ENCODE peak calls at places on chromosomes 13 and 19, in five cellular contexts. One of them, this sample, is unnamed.

GRCh38 chr19:12603714-12604113 is 6.9 kb downstream of the ZNF490 start:
- DNase-seq in upper lobe of left lung: no peak
- DNase-seq in tibial nerve: no peak
- DNase-seq in vagina: no peak
- DNase-seq in stomach: no peak
- DNase-seq in this sample: no peak

GRCh38 chr13:110436276-110436675 is 125.2 kb downstream of the RAB20 start:
- DNase-seq in upper lobe of left lung: no peak
- DNase-seq in tibial nerve: no peak
- DNase-seq in vagina: no peak
- DNase-seq in stomach: no peak
- DNase-seq in this sample: no peak

GRCh38 chr19:41264581-41265375 is 606 bp downstream of the HNRNPUL1 start:
- DNase-seq in upper lobe of left lung: peak
- DNase-seq in tibial nerve: no peak
- DNase-seq in vagina: no peak
- DNase-seq in stomach: peak
- DNase-seq in this sample: peak

GRCh38 chr19:40348961-40349507 is 539 bp downstream of the PLD3 start:
- DNase-seq in upper lobe of left lung: no peak
- DNase-seq in tibial nerve: no peak
- DNase-seq in vagina: no peak
- DNase-seq in stomach: no peak
- DNase-seq in this sample: no peak

GRCh38 chr13:74920945-74921725 is 560.8 kb downstream of the TBC1D4 start:
- DNase-seq in upper lobe of left lung: no peak
- DNase-seq in tibial nerve: no peak
- DNase-seq in vagina: no peak
- DNase-seq in stomach: no peak
- DNase-seq in this sample: no peak

GRCh38 chr19:40607898-40608621 is 6.9 kb downstream of the LTBP4 start:
- DNase-seq in upper lobe of left lung: peak
- DNase-seq in tibial nerve: no peak
- DNase-seq in vagina: no peak
- DNase-seq in stomach: no peak
- DNase-seq in this sample: no peak

GRCh38 chr19:39196860-39197562 is at the start of gene NCCRP1:
- DNase-seq in upper lobe of left lung: peak
- DNase-seq in tibial nerve: no peak
- DNase-seq in vagina: no peak
- DNase-seq in stomach: no peak
- DNase-seq in this sample: no peak

GRCh38 chr19:46297700-46298476 is 1.0 kb downstream of the HIF3A start:
- DNase-seq in upper lobe of left lung: peak
- DNase-seq in tibial nerve: peak
- DNase-seq in vagina: no peak
- DNase-seq in stomach: peak
- DNase-seq in this sample: peak

GRCh38 chr19:15298847-15299567 is 33.3 kb downstream of the BRD4 start:
- DNase-seq in upper lobe of left lung: no peak
- DNase-seq in tibial nerve: no peak
- DNase-seq in vagina: no peak
- DNase-seq in stomach: no peak
- DNase-seq in this sample: no peak

GRCh38 chr19:56291857-56292256 is 19.3 kb downstream of the EDDM13 start:
- DNase-seq in upper lobe of left lung: no peak
- DNase-seq in tibial nerve: no peak
- DNase-seq in vagina: no peak
- DNase-seq in stomach: no peak
- DNase-seq in this sample: no peak

GRCh38 chr13:114283581-114283980 is 2.2 kb downstream of the UPF3A start:
- DNase-seq in upper lobe of left lung: no peak
- DNase-seq in tibial nerve: no peak
- DNase-seq in vagina: no peak
- DNase-seq in stomach: no peak
- DNase-seq in this sample: no peak

GRCh38 chr13:39918837-39919236 is 263.4 kb downstream of the COG6 start:
- DNase-seq in upper lobe of left lung: no peak
- DNase-seq in tibial nerve: no peak
- DNase-seq in vagina: no peak
- DNase-seq in stomach: no peak
- DNase-seq in this sample: no peak

GRCh38 chr13:114124921-114125320 is 7.5 kb downstream of the RASA3 start:
- DNase-seq in upper lobe of left lung: no peak
- DNase-seq in tibial nerve: no peak
- DNase-seq in vagina: no peak
- DNase-seq in stomach: no peak
- DNase-seq in this sample: no peak

GRCh38 chr19:52343548-52343947 is 7.5 kb downstream of the ZNF610 start:
- DNase-seq in upper lobe of left lung: no peak
- DNase-seq in tibial nerve: no peak
- DNase-seq in vagina: no peak
- DNase-seq in stomach: peak
- DNase-seq in this sample: peak

GRCh38 chr19:31319465-31319864 is 29.8 kb downstream of the TSHZ3 start:
- DNase-seq in upper lobe of left lung: no peak
- DNase-seq in tibial nerve: no peak
- DNase-seq in vagina: no peak
- DNase-seq in stomach: no peak
- DNase-seq in this sample: no peak

GRCh38 chr19:4622695-4623421 is 16.5 kb upstream of the TNFAIP8L1 start:
- DNase-seq in upper lobe of left lung: no peak
- DNase-seq in tibial nerve: no peak
- DNase-seq in vagina: no peak
- DNase-seq in stomach: no peak
- DNase-seq in this sample: no peak

GRCh38 chr19:5595745-5596144 is 26.8 kb downstream of the SAFB2 start:
- DNase-seq in upper lobe of left lung: no peak
- DNase-seq in tibial nerve: no peak
- DNase-seq in vagina: no peak
- DNase-seq in stomach: no peak
- DNase-seq in this sample: no peak

GRCh38 chr13:27183561-27184147 is 12.0 kb upstream of the USP12 start:
- DNase-seq in upper lobe of left lung: peak
- DNase-seq in tibial nerve: no peak
- DNase-seq in vagina: no peak
- DNase-seq in stomach: no peak
- DNase-seq in this sample: no peak

GRCh38 chr19:54138777-54139256 is 1.3 kb downstream of the CNOT3 start:
- DNase-seq in upper lobe of left lung: no peak
- DNase-seq in tibial nerve: no peak
- DNase-seq in vagina: no peak
- DNase-seq in stomach: no peak
- DNase-seq in this sample: no peak

GRCh38 chr13:45325806-45326205 is 15.2 kb downstream of the TPT1 start:
- DNase-seq in upper lobe of left lung: no peak
- DNase-seq in tibial nerve: peak
- DNase-seq in vagina: no peak
- DNase-seq in stomach: no peak
- DNase-seq in this sample: peak

GRCh38 chr13:114096031-114096485 is 36.4 kb downstream of the RASA3 start:
- DNase-seq in upper lobe of left lung: peak
- DNase-seq in tibial nerve: peak
- DNase-seq in vagina: no peak
- DNase-seq in stomach: no peak
- DNase-seq in this sample: no peak

GRCh38 chr13:51840917-51841316 is 4.1 kb downstream of the TMEM272 start:
- DNase-seq in upper lobe of left lung: no peak
- DNase-seq in tibial nerve: no peak
- DNase-seq in vagina: no peak
- DNase-seq in stomach: no peak
- DNase-seq in this sample: no peak

GRCh38 chr19:30227661-30228112 is 144.5 kb upstream of the ZNF536 start:
- DNase-seq in upper lobe of left lung: peak
- DNase-seq in tibial nerve: no peak
- DNase-seq in vagina: no peak
- DNase-seq in stomach: peak
- DNase-seq in this sample: peak

GRCh38 chr19:49363265-49364082 is at the start of gene DKKL1:
- DNase-seq in upper lobe of left lung: peak
- DNase-seq in tibial nerve: peak
- DNase-seq in vagina: no peak
- DNase-seq in stomach: peak
- DNase-seq in this sample: peak

GRCh38 chr19:35378356-35378755 is 7.5 kb downstream of the GPR42 start:
- DNase-seq in upper lobe of left lung: no peak
- DNase-seq in tibial nerve: no peak
- DNase-seq in vagina: peak
- DNase-seq in stomach: no peak
- DNase-seq in this sample: no peak

GRCh38 chr19:3176715-3177501 is 1.7 kb upstream of the S1PR4 start:
- DNase-seq in upper lobe of left lung: peak
- DNase-seq in tibial nerve: no peak
- DNase-seq in vagina: no peak
- DNase-seq in stomach: peak
- DNase-seq in this sample: peak

GRCh38 chr19:54315956-54316355 is 3.0 kb upstream of the LILRA5 start:
- DNase-seq in upper lobe of left lung: no peak
- DNase-seq in tibial nerve: no peak
- DNase-seq in vagina: no peak
- DNase-seq in stomach: no peak
- DNase-seq in this sample: no peak

GRCh38 chr19:57435062-57435978 is at the start of gene ZNF749:
- DNase-seq in upper lobe of left lung: peak
- DNase-seq in tibial nerve: peak
- DNase-seq in vagina: no peak
- DNase-seq in stomach: peak
- DNase-seq in this sample: peak
- TF ChIP-seq POLR2A in upper lobe of left lung: no peak
- TF ChIP-seq POLR2A in tibial nerve: no peak
- TF ChIP-seq POLR2A in vagina: no peak
- TF ChIP-seq POLR2A in stomach: no peak
- TF ChIP-seq POLR2A in this sample: peak

GRCh38 chr13:42883771-42884170 is 102.4 kb downstream of the FAM216B start:
- DNase-seq in upper lobe of left lung: no peak
- DNase-seq in tibial nerve: no peak
- DNase-seq in vagina: no peak
- DNase-seq in stomach: no peak
- DNase-seq in this sample: peak
- TF ChIP-seq CTCF in upper lobe of left lung: no peak
- TF ChIP-seq CTCF in tibial nerve: no peak
- TF ChIP-seq CTCF in vagina: no peak
- TF ChIP-seq CTCF in stomach: no peak
- TF ChIP-seq CTCF in this sample: no peak

DNA sequence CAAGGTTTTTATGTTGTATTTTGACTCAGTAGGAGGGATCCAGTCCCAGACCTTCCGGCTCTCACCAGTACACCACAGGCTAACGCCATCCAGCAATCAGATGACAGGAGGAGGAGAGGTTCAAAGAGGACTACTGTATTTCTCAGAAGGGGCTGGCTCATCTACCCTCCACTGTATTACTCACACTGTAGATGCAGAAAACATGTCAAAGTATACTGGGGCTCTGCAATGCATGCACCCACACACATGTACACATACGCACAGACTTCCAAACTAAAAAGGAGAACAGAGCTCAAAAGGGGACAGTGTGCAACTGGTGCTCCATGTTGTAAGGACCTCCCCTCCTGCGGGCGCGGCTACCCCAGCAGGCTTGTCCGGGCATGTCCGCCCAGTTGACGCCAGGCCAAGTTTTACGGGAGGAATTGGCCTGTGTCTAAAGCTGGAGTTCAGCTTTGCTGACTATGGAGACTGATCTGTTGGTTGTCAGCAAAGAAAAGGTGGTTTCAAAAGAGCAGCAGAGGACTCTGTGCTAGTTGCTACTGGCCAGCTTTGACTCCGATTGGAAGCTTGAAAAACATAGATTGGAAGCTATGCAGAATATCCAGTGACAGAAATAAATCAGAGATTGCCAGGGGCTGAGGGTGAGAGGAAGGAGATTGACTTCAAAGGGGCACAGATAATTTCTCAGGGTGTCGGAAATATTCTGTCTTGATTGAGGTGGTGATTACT is 314.2 kb downstream of the DLEU7 start:
- DNase-seq in upper lobe of left lung: peak
- DNase-seq in tibial nerve: peak
- DNase-seq in vagina: no peak
- DNase-seq in stomach: peak
- DNase-seq in this sample: peak
- TF ChIP-seq POLR2A in upper lobe of left lung: peak
- TF ChIP-seq POLR2A in tibial nerve: no peak
- TF ChIP-seq POLR2A in vagina: no peak
- TF ChIP-seq POLR2A in stomach: no peak
- TF ChIP-seq POLR2A in this sample: peak

DNA sequence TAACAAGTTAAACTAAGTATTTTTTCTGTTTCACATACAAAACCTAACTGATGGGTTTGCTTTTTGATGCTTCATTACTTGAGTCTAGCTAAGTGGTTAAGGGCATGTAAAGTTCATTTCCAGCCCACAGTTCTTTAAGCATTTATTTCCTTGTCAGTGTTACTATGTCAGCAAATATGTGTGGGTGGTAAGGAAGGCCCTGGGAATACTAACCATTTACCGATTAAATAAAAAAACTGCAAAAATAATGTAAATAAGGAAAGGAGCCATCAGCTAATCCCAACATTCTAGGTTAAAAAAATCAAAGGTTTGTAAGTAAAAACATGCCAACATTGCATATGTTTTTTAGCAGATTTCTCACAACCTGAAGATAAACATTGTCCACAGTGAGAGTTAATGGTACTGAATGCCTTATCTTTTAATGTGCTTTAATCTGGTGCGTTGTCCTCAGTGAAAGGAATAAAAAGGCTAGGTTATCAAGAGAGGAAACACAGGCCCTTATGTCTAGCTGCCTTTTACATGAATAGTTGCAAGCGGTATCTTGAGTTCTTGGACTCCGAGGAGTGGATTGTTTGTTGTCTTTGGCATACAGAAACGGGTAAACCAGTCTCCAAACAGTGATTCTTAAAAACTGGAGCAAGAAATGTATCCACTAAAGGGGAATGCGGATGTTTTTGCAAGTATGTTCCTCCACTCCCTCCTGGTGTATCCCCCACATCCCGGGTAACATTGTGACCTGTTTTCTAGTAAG is 949.6 kb upstream of the SLC10A2 start:
- DNase-seq in upper lobe of left lung: no peak
- DNase-seq in tibial nerve: no peak
- DNase-seq in vagina: no peak
- DNase-seq in stomach: no peak
- DNase-seq in this sample: no peak
- TF ChIP-seq CTCF in upper lobe of left lung: no peak
- TF ChIP-seq CTCF in tibial nerve: no peak
- TF ChIP-seq CTCF in vagina: no peak
- TF ChIP-seq CTCF in stomach: no peak
- TF ChIP-seq CTCF in this sample: no peak

GRCh38 chr13:37978680-37979079 is 109.1 kb upstream of the TRPC4 start:
- DNase-seq in upper lobe of left lung: no peak
- DNase-seq in tibial nerve: no peak
- DNase-seq in vagina: no peak
- DNase-seq in stomach: no peak
- DNase-seq in this sample: no peak
- TF ChIP-seq POLR2A in upper lobe of left lung: no peak
- TF ChIP-seq POLR2A in tibial nerve: no peak
- TF ChIP-seq POLR2A in vagina: no peak
- TF ChIP-seq POLR2A in stomach: no peak
- TF ChIP-seq POLR2A in this sample: no peak

This sample was measured in thyroid gland.